ENCODE peak calls at places on chromosomes 12 and 14, in six cellular contexts. Q is Peyer's patch, H is pancreas, G is heart right ventricle, U is GM23248, A is psoas muscle. W is an unnamed sample. For H3K36me3 and H3K4me1, the result is how much of the 10 kb centered on the place peaks cover.

GRCh38 chr12:113065126-113066007 is 8.8 kb downstream of the DTX1 start:
- DNase-seq in Q (no peak), H (peak), G (no peak), U (peak), A (no peak), W (no peak)

GRCh38 chr12:4857472-4858291 is 52.0 kb upstream of the KCNA1 start:
- DNase-seq in Q (peak), H (peak), G (peak), U (peak), A (peak), W (peak)

GRCh38 chr12:89370411-89370810 is 18.1 kb upstream of the DUSP6 start:
- DNase-seq in Q (no peak), H (no peak), G (no peak), U (peak), A (no peak), W (no peak)

GRCh38 chr14:37232907-37233481 is 35.3 kb downstream of the MIPOL1 start:
- DNase-seq in Q (no peak), H (no peak), G (no peak), U (peak), A (no peak), W (peak)

GRCh38 chr14:77654001-77654431 is 37.6 kb upstream of the SPTLC2 start:
- DNase-seq in Q (no peak), H (no peak), G (no peak), U (no peak), A (no peak), W (no peak)

GRCh38 chr12:132108211-132108832 is 35.8 kb downstream of the DDX51 start:
- DNase-seq in Q (no peak), H (no peak), G (no peak), U (no peak), A (no peak), W (no peak)

GRCh38 chr12:52672321-52672933 is 7.8 kb downstream of the KRT1 start:
- DNase-seq in Q (no peak), H (no peak), G (no peak), U (no peak), A (no peak), W (no peak)

GRCh38 chr12:113940357-113940756 is 25.8 kb downstream of the RBM19 start:
- DNase-seq in Q (no peak), H (no peak), G (no peak), U (no peak), A (no peak), W (no peak)

GRCh38 chr12:127548123-127548553 is 718.8 kb upstream of the TMEM132C start:
- DNase-seq in Q (no peak), H (no peak), G (no peak), U (peak), A (no peak), W (no peak)

GRCh38 chr14:90630407-90630806 is 185.8 kb downstream of the TTC7B start:
- DNase-seq in Q (no peak), H (no peak), G (no peak), U (no peak), A (no peak), W (no peak)

GRCh38 chr12:117098361-117099217 is 627 bp downstream of the TESC start:
- DNase-seq in Q (peak), H (peak), G (peak), U (no peak), A (no peak), W (peak)

GRCh38 chr14:97827746-97828145 is 1030.6 kb downstream of the VRK1 start:
- DNase-seq in Q (no peak), H (no peak), G (no peak), U (no peak), A (no peak), W (no peak)

GRCh38 chr12:121581681-121582439 is 1.0 kb upstream of the KDM2B start:
- DNase-seq in Q (no peak), H (no peak), G (peak), U (peak), A (peak), W (no peak)

GRCh38 chr14:80567905-80568512 is 356.7 kb upstream of the DIO2 start:
- DNase-seq in Q (no peak), H (no peak), G (no peak), U (peak), A (no peak), W (no peak)

GRCh38 chr12:13198921-13199320 is 2.4 kb downstream of the EMP1 start:
- DNase-seq in Q (no peak), H (no peak), G (no peak), U (peak), A (peak), W (no peak)

GRCh38 chr14:63777024-63777423 is 49.2 kb upstream of the SGPP1 start:
- DNase-seq in Q (no peak), H (no peak), G (no peak), U (peak), A (no peak), W (no peak)

GRCh38 chr12:52650520-52651081 is 1.4 kb downstream of the KRT2 start:
- DNase-seq in Q (no peak), H (no peak), G (no peak), U (peak), A (no peak), W (no peak)

GRCh38 chr12:106281056-106281782 is 21.3 kb upstream of the TCP11L2 start:
- DNase-seq in Q (no peak), H (no peak), G (no peak), U (no peak), A (no peak), W (no peak)

GRCh38 chr12:101933866-101934514 is 56.6 kb downstream of the DRAM1 start:
- DNase-seq in Q (no peak), H (no peak), G (no peak), U (no peak), A (peak), W (no peak)

GRCh38 chr14:24122971-24123370 is 7.5 kb upstream of the FITM1 start:
- DNase-seq in Q (no peak), H (no peak), G (no peak), U (no peak), A (no peak), W (no peak)
- H3K36me3 ChIP-seq in Q (under half), H (under half), G (half or more), U (under half), A (half or more), W (half or more)

DNA sequence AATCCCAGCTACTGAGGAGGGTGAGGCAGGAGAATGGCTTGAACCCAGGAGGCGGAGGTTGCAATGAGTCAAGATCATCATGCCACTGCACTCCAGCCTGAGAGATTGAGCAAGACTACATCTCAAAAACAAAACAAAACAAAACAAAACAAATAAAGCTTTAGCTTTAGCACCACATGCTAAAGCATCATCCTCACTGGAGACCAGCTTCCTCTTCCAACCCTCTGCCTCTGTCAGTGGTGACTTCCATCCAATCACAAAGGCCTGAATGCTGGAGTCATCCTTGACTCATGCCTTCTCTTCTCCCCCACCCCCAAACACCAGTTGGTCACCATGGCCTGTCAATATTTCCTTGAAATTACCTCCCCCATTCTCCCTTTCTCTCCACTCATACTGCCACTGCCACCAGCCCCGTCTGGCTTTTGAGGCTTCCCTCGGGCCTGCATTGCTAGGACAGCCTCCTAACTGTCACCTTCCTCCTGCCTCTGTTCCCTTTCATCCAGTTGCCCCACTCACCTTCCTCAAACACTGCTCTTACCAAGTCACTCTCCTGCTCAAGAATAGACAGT is 1.4 kb downstream of the ZNF385A start:
- DNase-seq in Q (no peak), H (no peak), G (no peak), U (peak), A (no peak), W (no peak)
- H3K4me1 ChIP-seq in Q (under half), H (under half), G (under half), U (under half), A (half or more), W (under half)

DNA sequence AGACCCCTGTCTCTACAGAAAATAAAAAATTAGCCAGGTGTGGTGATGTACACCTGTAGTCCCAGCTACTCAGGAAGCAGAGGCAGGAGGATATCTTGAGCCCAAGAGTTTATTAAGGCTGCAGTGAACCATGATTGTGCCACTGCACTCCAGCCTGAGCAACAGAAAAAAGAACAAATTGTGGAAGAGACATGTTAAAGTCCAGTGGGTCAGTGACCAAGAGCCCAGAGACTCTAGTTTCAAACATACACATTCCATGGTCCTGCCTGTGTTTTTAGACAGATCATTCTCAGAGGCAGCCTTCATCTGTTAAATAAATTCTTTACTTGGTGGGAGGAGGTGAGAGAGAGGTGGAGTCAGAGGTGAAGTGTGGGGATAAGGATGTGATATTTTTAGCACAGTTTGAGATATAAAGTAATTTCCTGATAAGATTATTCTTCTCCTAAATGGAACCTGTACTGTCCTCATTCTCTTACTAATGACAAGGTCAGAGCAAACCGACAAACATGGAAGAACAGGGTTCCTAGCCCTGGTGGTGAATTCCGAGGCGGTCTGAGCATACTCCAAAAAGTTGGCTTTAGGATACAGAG is 48.7 kb downstream of the RASSF3 start:
- DNase-seq in Q (no peak), H (no peak), G (no peak), U (no peak), A (no peak), W (no peak)
- H3K36me3 ChIP-seq in Q (under half), H (under half), G (under half), U (under half), A (under half), W (under half)

GRCh38 chr14:94111276-94112095 is 950 bp downstream of the IFI27 start:
- DNase-seq in Q (no peak), H (no peak), G (peak), U (no peak), A (no peak), W (no peak)

GRCh38 chr14:94113490-94113889 is 3.0 kb downstream of the IFI27 start:
- DNase-seq in Q (no peak), H (no peak), G (peak), U (no peak), A (no peak), W (no peak)

GRCh38 chr14:94113908-94114588 is 3.5 kb downstream of the IFI27 start:
- DNase-seq in Q (no peak), H (peak), G (no peak), U (no peak), A (no peak), W (no peak)

GRCh38 chr14:94113073-94113472 is 2.5 kb downstream of the IFI27 start:
- DNase-seq in Q (no peak), H (no peak), G (no peak), U (no peak), A (no peak), W (no peak)

DNA sequence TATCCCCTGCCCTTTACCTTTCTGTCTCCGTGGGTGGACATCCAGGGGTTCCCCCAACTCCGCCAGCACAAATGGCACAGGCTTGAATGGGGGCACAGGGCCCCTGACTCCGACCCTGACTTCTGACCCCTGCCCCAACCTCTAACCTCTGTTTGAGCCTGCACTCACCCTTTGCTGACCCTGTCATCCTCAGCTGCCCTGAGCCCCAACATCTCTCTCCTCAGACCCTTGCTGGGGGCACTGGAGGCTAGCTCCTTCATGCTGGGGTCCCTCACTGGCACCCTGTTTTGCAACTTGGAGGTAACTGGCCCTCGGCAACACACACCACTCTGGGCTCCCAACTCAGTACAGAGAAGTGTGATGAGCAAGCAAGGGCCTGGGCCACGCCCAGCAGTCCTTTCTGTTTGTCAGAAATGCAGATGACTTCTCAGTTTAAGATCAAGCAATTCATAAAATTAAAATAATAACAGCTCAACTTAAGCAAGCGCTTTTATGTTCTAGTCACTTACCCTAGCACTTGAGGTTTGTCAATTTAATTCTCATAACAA is 2.1 kb downstream of the IFI27 start:
- DNase-seq in Q (no peak), H (no peak), G (no peak), U (peak), A (no peak), W (no peak)
- H3K4me1 ChIP-seq in Q (under half), H (under half), G (under half), U (under half), A (under half), W (under half)